ENCODE peak calls at places on chromosome 5, in four cellular contexts. D is psoas muscle, X is cardiac muscle cell, N is tibial artery. V is an unnamed sample.
A peak's percentile ranks its signal among the peaks of the same experiment; 100 is the strongest.

GRCh38 chr5:37918420-37918819 is 78.6 kb upstream of the GDNF start:
- DNase-seq in D (no peak), X (no peak), N (no peak), V (no peak)

GRCh38 chr5:40680741-40681350 is 1.1 kb downstream of the PTGER4 start:
- DNase-seq in D (peak; percentile 59), X (no peak), N (no peak), V (peak; percentile 56)

GRCh38 chr5:115583474-115583873 is 18.8 kb downstream of the TICAM2 start:
- DNase-seq in D (no peak), X (no peak), N (no peak), V (peak; percentile 93)

GRCh38 chr5:172849636-172850453 is 15.8 kb downstream of the ERGIC1 start:
- DNase-seq in D (peak; percentile 72), X (no peak), N (no peak), V (no peak)

GRCh38 chr5:14505310-14506140 is 76.1 kb upstream of the OTULINL start:
- DNase-seq in D (no peak), X (no peak), N (no peak), V (peak; percentile 9)

GRCh38 chr5:138077064-138077696 is 6.7 kb upstream of the WNT8A start:
- DNase-seq in D (no peak), X (peak; percentile 78), N (peak; percentile 68), V (peak; percentile 79)

GRCh38 chr5:16756692-16757091 is 139.9 kb upstream of the RETREG1 start:
- DNase-seq in D (no peak), X (no peak), N (no peak), V (no peak)

GRCh38 chr5:139131881-139132480 is 66.2 kb downstream of the SIL1 start:
- DNase-seq in D (no peak), X (no peak), N (no peak), V (no peak)

GRCh38 chr5:128613757-128614156 is 75.7 kb upstream of the FBN2 start:
- DNase-seq in D (no peak), X (no peak), N (no peak), V (no peak)

GRCh38 chr5:128615578-128615977 is 77.5 kb upstream of the FBN2 start:
- DNase-seq in D (no peak), X (no peak), N (no peak), V (no peak)

DNA sequence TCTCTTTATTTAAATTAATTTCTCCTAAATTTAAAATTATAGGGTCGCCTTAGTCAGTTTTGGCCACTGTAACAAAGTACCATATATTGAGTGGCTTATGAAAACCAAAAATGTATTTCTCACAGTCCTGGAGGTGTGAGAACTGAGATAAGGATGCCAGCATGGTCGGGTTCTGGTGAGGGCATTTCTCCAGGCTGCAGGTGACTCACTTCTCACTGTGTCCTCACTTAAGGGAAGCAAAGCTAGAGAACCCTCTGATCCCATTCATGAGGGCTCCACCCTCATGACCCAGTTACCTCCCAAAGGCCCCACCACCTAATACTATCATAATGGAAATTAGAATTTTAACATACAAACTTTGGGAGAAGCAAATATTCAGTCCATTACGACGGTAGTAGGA is 75.1 kb upstream of the FBN2 start:
- DNase-seq in D (no peak), X (no peak), N (no peak), V (no peak)
- H3K4me3 ChIP-seq in D (no peak overlapping the region), X (no peak overlapping the region), N (no peak overlapping the region), V (no peak overlapping the region)

GRCh38 chr5:5572983-5573797 is 150.7 kb downstream of the ICE1 start:
- DNase-seq in D (peak; percentile 60), X (no peak), N (no peak), V (no peak)
- TF ChIP-seq CTCF in D (no peak), X (no peak), N (no peak), V (no peak)

DNA sequence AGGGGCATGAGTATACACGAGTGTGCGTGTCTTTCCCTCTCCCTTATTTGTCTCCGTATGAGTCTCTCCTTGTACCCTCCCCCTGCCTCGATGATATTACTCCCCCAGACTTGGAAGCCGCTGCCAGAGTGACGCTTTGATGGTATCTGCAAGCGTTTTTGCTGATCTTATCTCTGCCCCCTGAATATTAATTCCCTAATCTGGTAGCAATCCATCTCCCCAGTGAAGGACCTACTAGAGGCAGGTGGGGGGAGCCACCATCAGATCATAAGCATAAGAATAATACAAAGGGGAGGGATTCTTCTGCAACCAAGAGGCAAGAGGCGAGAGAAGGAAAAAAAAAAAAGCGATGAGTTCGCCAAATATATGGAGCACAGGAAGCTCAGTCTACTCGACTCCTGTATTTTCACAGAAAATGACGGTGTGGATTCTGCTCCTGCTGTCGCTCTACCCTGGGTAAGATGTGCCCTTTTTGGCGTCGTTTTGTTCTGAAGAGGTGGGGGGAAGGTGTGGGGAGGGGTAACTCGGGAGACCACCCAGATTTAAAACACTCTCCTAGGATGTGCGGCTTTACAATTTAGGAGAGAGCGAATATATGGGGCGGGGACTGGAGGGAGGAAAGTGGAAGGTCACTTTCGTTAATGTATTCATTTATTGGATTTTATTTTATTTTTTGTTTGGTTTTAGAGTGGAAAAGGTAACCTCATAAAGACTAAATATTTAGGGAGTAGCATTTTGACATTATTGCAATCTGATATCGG is at the start of gene GABRG2:
- DNase-seq in D (no peak), X (no peak), N (no peak), V (no peak)
- H3K4me3 ChIP-seq in D (no peak within 1 kb of the TSS), X (no peak within 1 kb of the TSS), N (no peak within 1 kb of the TSS), V (no peak within 1 kb of the TSS)

GRCh38 chr5:143650296-143650695 is 161.7 kb upstream of the HMHB1 start:
- DNase-seq in D (no peak), X (no peak), N (no peak), V (no peak)

GRCh38 chr5:143645356-143645755 is 166.6 kb upstream of the HMHB1 start:
- DNase-seq in D (no peak), X (no peak), N (no peak), V (no peak)

GRCh38 chr5:143649869-143650268 is 162.1 kb upstream of the HMHB1 start:
- DNase-seq in D (no peak), X (no peak), N (no peak), V (no peak)

GRCh38 chr5:143646961-143647360 is 165.0 kb upstream of the HMHB1 start:
- DNase-seq in D (no peak), X (no peak), N (no peak), V (no peak)

GRCh38 chr5:143648696-143649095 is 163.3 kb upstream of the HMHB1 start:
- DNase-seq in D (no peak), X (no peak), N (no peak), V (peak; percentile 24)
- TF ChIP-seq CTCF in D (peak; percentile 13), X (no peak), N (no peak), V (no peak)

DNA sequence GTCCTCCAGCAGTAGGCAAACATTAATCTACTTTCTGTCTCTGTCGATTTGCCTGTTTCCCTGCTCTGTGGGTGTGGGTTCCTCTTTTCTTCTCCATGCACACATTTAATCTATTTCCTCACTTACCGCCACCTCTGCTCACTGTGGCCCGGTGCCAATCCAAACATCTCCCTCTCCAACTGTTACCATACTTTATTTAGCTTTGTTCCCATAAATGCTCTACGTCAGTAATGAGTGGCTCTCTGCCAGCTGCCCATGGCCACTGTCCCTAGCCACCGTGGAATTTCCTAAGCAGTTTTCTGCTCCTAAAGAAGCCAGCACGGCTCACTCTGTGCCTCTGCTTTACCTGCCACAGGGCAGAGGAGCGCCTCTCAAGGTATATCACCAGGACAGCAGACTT is 19.5 kb upstream of the GOLPH3 start:
- DNase-seq in D (peak; percentile 74), X (no peak), N (peak; percentile 95), V (peak; percentile 92)
- H3K4me3 ChIP-seq in D (peak overlapping the region; percentile 20), X (no peak overlapping the region), N (peak overlapping the region; percentile 17), V (peak overlapping the region; percentile 32)

GRCh38 chr5:2102821-2103776 is 220.4 kb upstream of the IRX4 start:
- DNase-seq in D (no peak), X (peak; percentile 37), N (no peak), V (no peak)

GRCh38 chr5:2105141-2105540 is 222.4 kb upstream of the IRX4 start:
- DNase-seq in D (no peak), X (no peak), N (no peak), V (no peak)

GRCh38 chr5:2101685-2102084 is 219.0 kb upstream of the IRX4 start:
- DNase-seq in D (no peak), X (no peak), N (no peak), V (no peak)

GRCh38 chr5:2106721-2107120 is 224.0 kb upstream of the IRX4 start:
- DNase-seq in D (no peak), X (no peak), N (no peak), V (no peak)

GRCh38 chr5:2103940-2104339 is 221.2 kb upstream of the IRX4 start:
- DNase-seq in D (no peak), X (no peak), N (no peak), V (no peak)
- TF ChIP-seq CTCF in D (no peak), X (no peak), N (no peak), V (no peak)

DNA sequence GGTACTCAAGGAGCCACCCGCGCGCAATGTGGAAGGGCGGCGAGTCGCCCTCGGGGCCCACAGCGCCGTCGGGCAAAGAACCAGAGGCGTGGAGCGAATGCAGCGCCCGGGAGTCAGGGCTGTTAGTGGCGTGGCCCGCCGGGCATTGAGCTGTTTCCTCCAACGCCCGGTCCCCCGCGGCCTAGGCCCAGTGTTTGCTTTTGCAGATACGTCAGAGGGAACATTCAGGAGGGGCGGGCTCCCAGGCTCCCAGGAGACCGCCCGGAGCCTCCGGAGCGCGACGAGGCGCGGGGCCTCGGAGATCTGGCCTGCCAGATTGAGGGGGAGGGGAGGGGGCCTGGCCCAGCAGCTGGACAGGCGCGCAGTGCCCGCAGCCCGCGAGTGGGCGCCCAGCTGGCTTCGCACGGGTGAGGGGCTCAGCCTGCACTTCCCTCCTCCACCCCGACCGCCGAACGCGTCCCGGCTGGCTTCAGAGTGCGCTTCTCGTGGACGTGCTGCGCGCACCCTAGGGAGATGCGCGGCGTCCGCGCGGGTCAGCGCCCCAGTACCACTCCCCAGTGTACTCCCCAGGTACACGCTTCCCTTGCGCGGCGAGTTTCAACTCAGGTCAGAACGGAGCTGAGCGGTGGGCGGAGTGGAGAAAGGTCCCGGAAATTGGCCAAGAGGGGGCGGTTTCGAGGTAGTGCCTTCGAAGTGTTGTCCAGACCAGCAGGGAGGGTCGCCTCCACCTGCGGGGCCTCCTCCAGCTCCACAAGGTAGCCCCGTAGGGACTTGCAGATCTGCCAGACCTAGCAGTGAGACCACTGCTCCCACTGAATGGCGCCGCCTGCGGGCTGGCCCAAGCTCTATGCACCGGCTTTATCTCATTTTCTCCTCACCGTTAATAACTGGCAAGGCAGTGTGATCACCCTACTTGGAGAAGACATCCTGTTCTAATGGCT is 130.4 kb downstream of the TMEM174 start:
- DNase-seq in D (no peak), X (peak; percentile 18), N (no peak), V (no peak)
- H3K4me3 ChIP-seq in D (no peak overlapping the region), X (peak overlapping the region; percentile 20), N (no peak overlapping the region), V (no peak overlapping the region)